ENCODE peak calls at places on chromosomes 3 and 15, in seven cellular contexts. M is right lobe of liver; B is lower lobe of right lung; X is GM23338; P is aorta; K is OCI-LY7; N is CD8-positive, alpha-beta T cell. T is an unnamed sample.

GRCh38 chr3:99751649-99752048 is 66.0 kb upstream of the CMSS1 start:
- DNase-seq in M (no peak), B (no peak), X (no peak), P (no peak), K (no peak), N (no peak), T (no peak)

GRCh38 chr3:130609166-130609574 is 92.2 kb downstream of the COL6A6 start:
- DNase-seq in M (no peak), B (no peak), X (no peak), P (no peak), K (no peak), N (no peak), T (no peak)

GRCh38 chr3:125591116-125591755 is 4.1 kb downstream of the OSBPL11 start:
- DNase-seq in M (no peak), B (no peak), X (peak; percentile 14), P (no peak), K (peak; percentile 5), N (no peak), T (no peak)

GRCh38 chr15:68560501-68561113 is 18.2 kb upstream of the CORO2B start:
- DNase-seq in M (no peak), B (no peak), X (no peak), P (peak; percentile 64), K (peak; percentile 60), N (no peak), T (no peak)

GRCh38 chr15:56053046-56053400 is 59.6 kb upstream of the NEDD4 start:
- DNase-seq in M (no peak), B (no peak), X (no peak), P (no peak), K (no peak), N (no peak), T (no peak)

GRCh38 chr15:80998252-80998651 is 2.5 kb upstream of the TLNRD1 start:
- DNase-seq in M (no peak), B (no peak), X (no peak), P (no peak), K (no peak), N (no peak), T (peak; percentile 19)

GRCh38 chr3:156407617-156408225 is 147.2 kb downstream of the SSR3 start:
- DNase-seq in M (no peak), B (no peak), X (no peak), P (no peak), K (no peak), N (no peak), T (no peak)

GRCh38 chr3:115165701-115166100 is 18.6 kb upstream of the ZBTB20 start:
- DNase-seq in M (no peak), B (no peak), X (no peak), P (no peak), K (no peak), N (no peak), T (peak; percentile 18)

GRCh38 chr15:78993931-78994530 is 49.2 kb upstream of the CTSH start:
- DNase-seq in M (no peak), B (peak; percentile 86), X (no peak), P (no peak), K (no peak), N (no peak), T (no peak)

GRCh38 chr3:64489361-64490044 is 198.3 kb downstream of the ADAMTS9 start:
- DNase-seq in M (no peak), B (peak; percentile 76), X (peak; percentile 97), P (no peak), K (no peak), N (no peak), T (no peak)

GRCh38 chr3:168212664-168213255 is 117.0 kb upstream of the GOLIM4 start:
- DNase-seq in M (no peak), B (no peak), X (no peak), P (no peak), K (no peak), N (no peak), T (no peak)

GRCh38 chr3:133547432-133548041 is 25.9 kb upstream of the CDV3 start:
- DNase-seq in M (peak; percentile 56), B (peak; percentile 65), X (peak; percentile 56), P (no peak), K (no peak), N (no peak), T (no peak)

GRCh38 chr15:81914734-81915234 is 131.0 kb downstream of the MEX3B start:
- DNase-seq in M (peak; percentile 30), B (no peak), X (no peak), P (no peak), K (no peak), N (no peak), T (no peak)

GRCh38 chr3:171230857-171231256 is 204.3 kb upstream of the SLC2A2 start:
- DNase-seq in M (no peak), B (no peak), X (no peak), P (no peak), K (no peak), N (no peak), T (no peak)

GRCh38 chr3:58388550-58389061 is 45.0 kb downstream of the PDHB start:
- DNase-seq in M (no peak), B (no peak), X (peak; percentile 34), P (no peak), K (no peak), N (no peak), T (no peak)

GRCh38 chr3:195196266-195196665 is 74.7 kb downstream of the XXYLT1 start:
- DNase-seq in M (no peak), B (no peak), X (no peak), P (no peak), K (no peak), N (no peak), T (no peak)

GRCh38 chr15:45387379-45388007 is 9.1 kb upstream of the GATM start:
- DNase-seq in M (no peak), B (no peak), X (no peak), P (no peak), K (no peak), N (no peak), T (no peak)

DNA sequence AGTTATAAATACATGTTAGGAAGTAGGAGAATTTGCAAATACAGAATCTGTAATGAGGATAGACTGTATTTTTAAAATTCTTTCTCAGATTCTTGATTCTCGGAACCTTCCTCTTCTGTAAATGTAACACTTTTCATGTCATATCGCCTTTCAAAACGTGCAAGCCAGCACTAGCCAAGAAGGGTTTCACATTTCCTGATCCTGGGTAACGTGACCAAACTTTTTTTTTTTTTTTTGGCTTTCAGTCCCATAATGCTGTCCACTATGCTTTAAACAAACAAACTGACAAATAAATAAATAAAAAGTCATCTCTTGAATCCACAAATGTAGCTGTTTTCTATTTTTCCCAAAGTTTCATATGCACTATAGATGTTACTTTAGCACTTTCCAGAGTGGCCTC is 208.3 kb downstream of the OSBPL10 start:
- DNase-seq in M (no peak), B (no peak), X (no peak), P (no peak), K (no peak), N (no peak), T (no peak)
- H3K27ac ChIP-seq in M (no peak overlapping the region), B (no peak overlapping the region), X (no peak overlapping the region), P (no peak overlapping the region), K (no peak overlapping the region), N (no peak overlapping the region), T (no peak overlapping the region)

DNA sequence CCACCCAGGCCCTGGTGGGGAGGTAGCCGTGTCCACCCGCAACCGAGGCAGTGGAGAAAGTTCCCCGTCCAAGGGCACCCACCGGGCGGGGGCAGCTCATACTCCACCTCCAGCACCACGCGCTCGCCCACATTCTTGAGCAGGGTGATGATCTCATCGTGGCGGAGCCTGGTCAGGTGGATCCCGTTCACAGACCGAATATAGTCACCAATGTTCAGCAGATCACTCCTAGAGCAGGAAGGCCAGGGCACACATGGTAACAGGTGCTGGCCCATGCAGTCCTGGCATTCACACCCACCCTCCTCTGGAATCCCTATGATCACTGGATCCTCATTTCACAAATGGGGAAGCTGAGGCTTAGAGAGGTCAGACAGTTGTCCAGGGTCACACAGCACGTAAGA is 15.8 kb downstream of the GRIP2 start:
- DNase-seq in M (no peak), B (peak; percentile 43), X (no peak), P (peak; percentile 71), K (no peak), N (no peak), T (no peak)
- H3K27ac ChIP-seq in M (no peak overlapping the region), B (no peak overlapping the region), X (no peak overlapping the region), P (no peak overlapping the region), K (no peak overlapping the region), N (no peak overlapping the region), T (no peak overlapping the region)

GRCh38 chr3:150454085-150454484 is 46.0 kb downstream of the TSC22D2 start:
- DNase-seq in M (no peak), B (no peak), X (no peak), P (no peak), K (no peak), N (no peak), T (no peak)
- H3K27ac ChIP-seq in M (no peak overlapping the region), B (no peak overlapping the region), X (no peak overlapping the region), P (no peak overlapping the region), K (no peak overlapping the region), N (no peak overlapping the region), T (no peak overlapping the region)

DNA sequence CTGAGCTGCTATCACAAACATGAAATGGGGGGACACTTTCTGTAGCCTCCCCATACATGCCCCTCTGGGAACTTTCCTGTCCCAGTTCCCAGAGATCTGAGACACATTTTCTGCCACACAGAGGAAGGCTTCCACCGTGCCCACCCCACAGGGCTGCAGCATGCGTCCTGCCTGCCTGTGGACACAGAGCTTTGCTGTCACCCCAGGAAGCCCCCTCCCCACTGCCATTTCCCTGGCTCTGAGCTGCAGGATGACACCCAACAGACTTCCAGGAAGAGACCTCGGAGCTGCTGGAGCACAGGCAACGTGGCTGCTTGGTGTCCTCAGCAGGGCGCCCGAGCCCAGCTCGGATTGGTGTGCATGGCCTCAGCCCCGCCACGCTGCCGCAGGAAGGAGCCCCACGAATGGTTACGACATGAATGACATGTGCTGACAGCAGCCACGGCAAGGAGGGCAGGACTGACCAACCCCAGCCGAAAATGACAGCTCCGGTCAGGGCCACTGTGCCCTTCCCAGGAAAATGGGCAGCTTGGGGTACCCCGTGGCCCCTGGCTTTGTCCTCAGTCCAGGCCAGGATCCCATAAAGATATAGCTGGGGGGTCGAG is 81.3 kb downstream of the VGLL4 start:
- DNase-seq in M (no peak), B (no peak), X (no peak), P (peak; percentile 61), K (no peak), N (no peak), T (no peak)
- H3K27ac ChIP-seq in M (no peak overlapping the region), B (no peak overlapping the region), X (no peak overlapping the region), P (no peak overlapping the region), K (no peak overlapping the region), N (no peak overlapping the region), T (no peak overlapping the region)

GRCh38 chr3:127172211-127172610 is 20.7 kb upstream of the PRR23E start:
- DNase-seq in M (no peak), B (no peak), X (no peak), P (no peak), K (no peak), N (no peak), T (no peak)
- H3K27ac ChIP-seq in M (no peak overlapping the region), B (no peak overlapping the region), X (no peak overlapping the region), P (no peak overlapping the region), K (no peak overlapping the region), N (no peak overlapping the region), T (no peak overlapping the region)

GRCh38 chr3:45660567-45660901 is 28.7 kb upstream of the SACM1L start:
- DNase-seq in M (no peak), B (no peak), X (no peak), P (no peak), K (no peak), N (no peak), T (no peak)
- H3K27ac ChIP-seq in M (no peak overlapping the region), B (peak overlapping the region; percentile 18), X (no peak overlapping the region), P (no peak overlapping the region), K (no peak overlapping the region), N (no peak overlapping the region), T (no peak overlapping the region)

GRCh38 chr3:155329513-155330048 is 36.1 kb upstream of the STRIT1 start:
- DNase-seq in M (no peak), B (no peak), X (no peak), P (no peak), K (no peak), N (no peak), T (no peak)
- H3K27ac ChIP-seq in M (no peak overlapping the region), B (no peak overlapping the region), X (no peak overlapping the region), P (no peak overlapping the region), K (no peak overlapping the region), N (no peak overlapping the region), T (no peak overlapping the region)